ENCODE peak calls at places on chromosome 13, in five cellular contexts. M, A, W, L and Q are unnamed samples. For H3K4me1, the result is how much of the 10 kb centered on the place peaks cover.

GRCh38 chr13:108269601-108270328 is at the start of gene TNFSF13B:
- DNase-seq in M (peak), A (no peak), W (peak), L (peak), Q (peak)

GRCh38 chr13:24693862-24694471 is 13.8 kb downstream of the ATP12A start:
- DNase-seq in M (peak), A (peak), W (peak), L (peak), Q (peak)

GRCh38 chr13:45950343-45950995 is 98.9 kb upstream of the SIAH3 start:
- DNase-seq in M (no peak), A (no peak), W (no peak), L (peak), Q (no peak)

GRCh38 chr13:25171517-25172302 is at the start of gene AMER2:
- DNase-seq in M (no peak), A (peak), W (peak), L (peak), Q (peak)

GRCh38 chr13:83666126-83666525 is 216.1 kb downstream of the SLITRK1 start:
- DNase-seq in M (no peak), A (no peak), W (no peak), L (no peak), Q (no peak)

GRCh38 chr13:59038824-59039223 is 1124.9 kb downstream of the DIAPH3 start:
- DNase-seq in M (no peak), A (no peak), W (no peak), L (no peak), Q (peak)

GRCh38 chr13:45362939-45363338 is 22.0 kb upstream of the TPT1 start:
- DNase-seq in M (peak), A (no peak), W (peak), L (no peak), Q (no peak)

GRCh38 chr13:112251930-112252585 is 124.1 kb upstream of the SPACA7 start:
- DNase-seq in M (no peak), A (no peak), W (peak), L (no peak), Q (no peak)

GRCh38 chr13:99434258-99434788 is 66.9 kb upstream of the TM9SF2 start:
- DNase-seq in M (peak), A (no peak), W (no peak), L (no peak), Q (peak)

GRCh38 chr13:75769141-75769905 is 133.2 kb downstream of the LMO7 start:
- DNase-seq in M (no peak), A (no peak), W (no peak), L (no peak), Q (no peak)

DNA sequence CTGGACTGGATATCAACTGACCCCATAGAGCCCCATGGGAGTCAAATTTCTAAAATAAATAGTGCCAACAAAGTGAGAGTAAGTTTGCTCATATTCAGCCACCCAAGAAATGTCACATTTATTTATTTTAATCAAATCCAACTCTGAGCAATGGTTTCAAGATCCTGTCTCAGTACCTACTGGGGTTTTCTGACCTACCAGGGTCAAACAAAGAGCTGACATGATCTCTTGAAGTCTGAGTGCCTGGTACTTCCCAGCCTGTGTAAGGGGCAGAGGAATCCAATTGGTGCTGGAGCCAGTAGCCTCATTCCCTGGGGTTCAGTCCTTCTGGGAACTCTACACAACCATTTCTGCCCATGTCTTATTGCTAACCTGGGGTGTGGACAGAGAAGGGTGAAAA is 104.7 kb upstream of the SERP2 start:
- DNase-seq in M (no peak), A (no peak), W (no peak), L (no peak), Q (no peak)
- H3K4me1 ChIP-seq in M (under half), A (under half), W (under half), L (under half), Q (under half)

GRCh38 chr13:71030789-71031188 is 836.2 kb downstream of the DACH1 start:
- DNase-seq in M (no peak), A (no peak), W (no peak), L (peak), Q (no peak)
- H2BK12ac ChIP-seq in M (no peak), A (no peak), W (no peak), L (no peak), Q (no peak)

GRCh38 chr13:97262058-97262457 is 39.9 kb downstream of the MBNL2 start:
- DNase-seq in M (no peak), A (no peak), W (peak), L (peak), Q (no peak)

GRCh38 chr13:97258801-97259200 is 36.7 kb downstream of the MBNL2 start:
- DNase-seq in M (no peak), A (no peak), W (peak), L (no peak), Q (peak)

GRCh38 chr13:97263160-97263559 is 41.0 kb downstream of the MBNL2 start:
- DNase-seq in M (no peak), A (no peak), W (no peak), L (no peak), Q (no peak)

GRCh38 chr13:97259787-97260641 is 37.9 kb downstream of the MBNL2 start:
- DNase-seq in M (no peak), A (no peak), W (no peak), L (peak), Q (peak)

DNA sequence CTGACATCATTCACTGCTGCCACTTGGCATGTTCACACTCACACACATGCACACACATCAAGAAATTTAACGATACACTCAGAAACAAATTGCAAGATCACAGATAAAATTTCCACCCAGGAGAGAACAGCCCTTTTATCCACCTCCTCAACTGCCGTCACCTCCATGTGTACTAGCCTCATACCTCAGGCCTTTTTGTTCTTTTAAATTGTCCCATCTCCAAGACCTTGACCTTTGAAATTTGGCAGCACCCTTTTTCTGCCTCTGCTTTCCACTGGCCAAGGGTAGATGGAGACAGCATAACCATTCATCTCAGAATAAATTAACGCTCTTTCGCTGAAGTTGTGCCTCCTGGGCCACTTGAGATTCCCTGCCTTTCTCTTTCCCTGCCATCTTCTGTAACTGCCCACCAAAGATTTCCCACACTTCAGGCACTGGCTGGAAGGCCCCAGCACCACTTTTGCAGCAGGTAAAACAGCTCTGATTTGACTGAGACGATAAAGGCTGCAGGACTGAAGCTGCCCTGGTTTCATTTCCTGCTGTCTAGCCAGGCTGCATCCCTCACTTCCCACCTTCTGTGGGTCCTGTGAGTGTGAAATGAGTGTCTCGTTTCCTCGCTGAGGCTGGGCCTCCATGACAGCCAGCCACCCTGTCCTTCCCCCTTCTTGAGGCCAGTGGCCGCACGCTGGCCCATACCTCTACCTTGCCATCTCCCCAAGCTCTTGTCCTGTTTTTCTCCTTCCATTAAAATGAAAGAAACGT is 39.3 kb downstream of the MBNL2 start:
- DNase-seq in M (no peak), A (no peak), W (no peak), L (no peak), Q (no peak)
- H3K4me1 ChIP-seq in M (under half), A (under half), W (under half), L (under half), Q (under half)

DNA sequence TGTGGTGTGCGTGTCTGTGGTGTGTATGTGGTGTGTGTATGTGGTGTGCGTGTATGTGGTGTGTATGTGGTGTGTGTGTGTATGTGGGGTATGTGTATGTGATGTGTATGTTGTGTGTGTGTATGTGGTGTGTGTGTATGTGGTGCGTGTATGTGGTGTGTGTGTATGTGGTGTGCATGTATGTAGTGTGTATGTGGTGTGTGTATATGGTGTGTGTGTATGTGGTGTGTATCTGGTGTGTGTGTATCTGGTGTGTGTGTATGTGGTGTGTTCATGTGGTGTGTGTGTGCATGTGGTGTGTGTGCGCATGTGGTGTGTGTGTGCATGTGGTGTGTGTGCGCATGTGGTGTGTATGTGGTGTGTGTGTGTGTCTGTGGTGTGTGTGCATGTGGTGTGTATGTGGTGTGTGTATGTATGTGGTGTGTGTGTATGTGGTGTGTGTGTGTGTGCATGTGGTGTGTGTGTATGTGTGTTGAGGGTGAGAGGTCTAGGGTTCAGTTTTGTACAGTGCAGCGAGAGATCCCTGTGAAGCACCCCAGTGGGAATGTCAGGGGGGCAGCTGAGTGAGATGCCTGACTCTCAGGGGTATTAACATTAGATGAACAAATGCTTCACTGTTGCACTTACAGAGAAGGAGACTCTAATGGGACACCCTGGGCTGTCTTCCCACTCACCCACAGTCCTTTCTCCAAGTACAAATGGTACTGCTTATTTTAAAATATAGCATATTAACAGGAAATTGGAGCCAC is 61.3 kb upstream of the MEDAG start:
- DNase-seq in M (no peak), A (no peak), W (no peak), L (no peak), Q (peak)
- H2BK12ac ChIP-seq in M (no peak), A (no peak), W (no peak), L (no peak), Q (peak)

GRCh38 chr13:26370495-26370990 is 116.6 kb downstream of the CDK8 start:
- DNase-seq in M (no peak), A (no peak), W (no peak), L (no peak), Q (no peak)

GRCh38 chr13:26377038-26377437 is 123.1 kb downstream of the CDK8 start:
- DNase-seq in M (peak), A (peak), W (peak), L (peak), Q (peak)

GRCh38 chr13:26378116-26378515 is 124.2 kb downstream of the CDK8 start:
- DNase-seq in M (no peak), A (no peak), W (no peak), L (no peak), Q (no peak)

GRCh38 chr13:26376430-26376829 is 122.5 kb downstream of the CDK8 start:
- DNase-seq in M (no peak), A (no peak), W (no peak), L (no peak), Q (no peak)

GRCh38 chr13:26372747-26373146 is 118.8 kb downstream of the CDK8 start:
- DNase-seq in M (no peak), A (no peak), W (no peak), L (no peak), Q (no peak)
- H3K4me1 ChIP-seq in M (under half), A (under half), W (under half), L (under half), Q (under half)

GRCh38 chr13:72643339-72643989 is 84.0 kb downstream of the MZT1 start:
- DNase-seq in M (no peak), A (no peak), W (peak), L (peak), Q (peak)
- H2BK12ac ChIP-seq in M (no peak), A (no peak), W (no peak), L (no peak), Q (no peak)

DNA sequence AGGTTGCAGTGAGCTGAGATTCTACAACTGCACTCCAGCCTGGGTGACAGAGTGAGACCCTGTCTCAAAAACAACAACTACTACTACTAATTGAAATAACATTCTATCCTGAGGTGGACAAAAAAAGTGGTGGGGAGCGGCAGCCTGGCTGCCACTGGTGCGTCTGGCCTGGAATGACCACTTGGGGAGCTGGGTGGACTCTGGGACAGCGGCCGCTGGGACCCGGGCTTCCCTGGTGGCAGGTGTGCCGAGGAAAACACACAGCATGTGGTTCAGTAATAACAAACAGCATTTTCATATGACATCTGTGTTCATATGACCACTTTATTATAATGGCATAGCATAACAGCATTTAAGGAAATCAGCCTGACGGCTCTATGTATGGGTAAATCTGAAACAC is 33.9 kb downstream of the TFDP1 start:
- DNase-seq in M (no peak), A (no peak), W (no peak), L (no peak), Q (no peak)
- H3K4me1 ChIP-seq in M (under half), A (under half), W (under half), L (under half), Q (under half)

DNA sequence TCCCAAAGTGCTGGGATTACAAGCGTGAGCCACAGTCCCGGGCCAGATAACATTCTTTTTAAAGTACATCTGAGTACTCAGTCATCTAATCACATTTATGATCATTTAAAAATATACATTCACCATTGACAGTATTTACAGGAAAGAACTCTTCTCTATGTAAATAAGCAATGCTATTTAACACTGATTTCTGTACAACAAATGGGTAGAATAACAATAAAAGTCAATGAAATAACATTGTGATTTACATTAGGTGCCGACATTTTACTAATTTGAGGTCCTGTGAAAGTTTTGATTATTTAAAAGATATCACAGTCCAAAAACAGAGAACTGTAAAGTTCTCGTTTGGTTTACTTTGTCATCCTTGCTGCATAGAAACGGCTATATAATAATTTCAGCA is 1763.7 kb downstream of the SLITRK1 start:
- DNase-seq in M (no peak), A (no peak), W (no peak), L (no peak), Q (no peak)
- H2BK12ac ChIP-seq in M (no peak), A (no peak), W (no peak), L (no peak), Q (no peak)

GRCh38 chr13:110329258-110329657 is 22.2 kb downstream of the COL4A2 start:
- DNase-seq in M (no peak), A (no peak), W (no peak), L (no peak), Q (no peak)
- H3K4me1 ChIP-seq in M (under half), A (under half), W (under half), L (under half), Q (half or more)